ENCODE peak calls at places on chromosomes 16 and 17, in seven cellular contexts. P, O, Q, R, X, E and L are unnamed samples.
A peak's percentile ranks its signal among the peaks of the same experiment; 100 is the strongest.

GRCh38 chr17:57085448-57086068 is 512 bp downstream of the AKAP1 start:
- DNase-seq in P (peak; percentile 65), O (peak; percentile 72), Q (peak; percentile 83), R (peak; percentile 54), X (peak; percentile 80), E (peak; percentile 23), L (no peak)

GRCh38 chr17:73058022-73058421 is 34.5 kb downstream of the SLC39A11 start:
- DNase-seq in P (no peak), O (no peak), Q (no peak), R (no peak), X (no peak), E (no peak), L (no peak)

GRCh38 chr16:69119536-69119935 is 12.9 kb downstream of the CHTF8 start:
- DNase-seq in P (no peak), O (no peak), Q (no peak), R (no peak), X (no peak), E (no peak), L (no peak)

GRCh38 chr17:48728232-48729231 is at the start of gene HOXB13:
- DNase-seq in P (peak; percentile 32), O (peak; percentile 86), Q (no peak), R (no peak), X (peak; percentile 37), E (peak; percentile 39), L (peak; percentile 38)

GRCh38 chr17:75325827-75326586 is 36.8 kb upstream of the SLC25A19 start:
- DNase-seq in P (no peak), O (no peak), Q (no peak), R (peak; percentile 43), X (no peak), E (peak; percentile 35), L (no peak)

GRCh38 chr16:53457670-53458069 is 23.4 kb downstream of the RBL2 start:
- DNase-seq in P (no peak), O (no peak), Q (no peak), R (no peak), X (no peak), E (no peak), L (no peak)

GRCh38 chr16:5326395-5326794 is 228.8 kb upstream of the EEF2KMT start:
- DNase-seq in P (no peak), O (no peak), Q (no peak), R (no peak), X (no peak), E (no peak), L (no peak)

GRCh38 chr16:73432794-73433455 is 385.0 kb upstream of the ZFHX3 start:
- DNase-seq in P (no peak), O (no peak), Q (no peak), R (no peak), X (no peak), E (no peak), L (no peak)

GRCh38 chr16:31016018-31016417 is 5.6 kb upstream of the STX1B start:
- DNase-seq in P (no peak), O (no peak), Q (no peak), R (no peak), X (no peak), E (no peak), L (no peak)
- TF ChIP-seq CTCF in P (no peak), O (peak; percentile 17), Q (no peak), R (no peak), X (no peak), E (no peak), L (no peak)

GRCh38 chr16:11586856-11587642 is at the start of gene LITAF:
- DNase-seq in P (peak; percentile 71), O (peak; percentile 67), Q (peak; percentile 72), R (peak; percentile 56), X (peak; percentile 78), E (peak; percentile 42), L (no peak)
- TF ChIP-seq CTCF in P (peak; percentile 19), O (no peak), Q (no peak), R (peak; percentile 8), X (no peak), E (peak; percentile 6), L (no peak)

GRCh38 chr17:45812102-45812501 is 28.0 kb downstream of the CRHR1 start:
- DNase-seq in P (no peak), O (peak; percentile 40), Q (no peak), R (no peak), X (no peak), E (no peak), L (no peak)
- TF ChIP-seq CTCF in P (peak; percentile 48), O (peak; percentile 12), Q (peak; percentile 30), R (no peak), X (no peak), E (no peak), L (peak; percentile 22)

GRCh38 chr17:70945386-70945785 is 776.1 kb downstream of the KCNJ2 start:
- DNase-seq in P (no peak), O (no peak), Q (no peak), R (no peak), X (no peak), E (no peak), L (no peak)
- TF ChIP-seq CTCF in P (no peak), O (no peak), Q (no peak), R (no peak), X (no peak), E (no peak), L (no peak)

DNA sequence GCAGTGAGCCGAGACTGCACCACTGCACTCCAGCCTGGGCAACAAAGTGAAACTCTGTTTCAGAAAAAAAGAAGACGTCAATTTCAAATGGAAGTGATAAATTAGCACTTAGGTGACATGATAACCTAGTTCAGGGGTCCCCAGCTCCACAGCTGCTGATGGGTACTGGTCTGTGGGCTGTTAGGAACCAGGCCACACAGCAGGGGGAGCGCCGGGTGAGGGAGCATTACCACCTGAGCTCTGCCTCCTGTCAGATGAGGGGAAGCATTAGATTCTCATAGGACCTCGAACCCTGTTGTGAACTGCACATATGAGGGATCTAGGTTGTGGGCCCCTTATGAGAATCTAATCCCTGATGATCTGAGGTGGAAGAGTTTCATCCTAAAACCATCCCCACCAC is 253.0 kb downstream of the FOXL1 start:
- DNase-seq in P (no peak), O (no peak), Q (no peak), R (no peak), X (no peak), E (no peak), L (no peak)
- TF ChIP-seq CTCF in P (no peak), O (no peak), Q (no peak), R (no peak), X (no peak), E (no peak), L (peak; percentile 7)

GRCh38 chr16:56424404-56424765 is 960 bp downstream of the AMFR start:
- DNase-seq in P (no peak), O (no peak), Q (no peak), R (no peak), X (no peak), E (no peak), L (no peak)

GRCh38 chr16:56425439-56425832 is at the start of gene AMFR:
- DNase-seq in P (peak; percentile 73), O (peak; percentile 75), Q (peak; percentile 88), R (peak; percentile 45), X (peak; percentile 72), E (peak; percentile 80), L (peak; percentile 25)

GRCh38 chr16:56424791-56425438 is 430 bp downstream of the AMFR start:
- DNase-seq in P (peak; percentile 38), O (peak; percentile 21), Q (peak; percentile 73), R (peak; percentile 32), X (no peak), E (no peak), L (no peak)

GRCh38 chr16:56422896-56423441 is 2.4 kb downstream of the AMFR start:
- DNase-seq in P (no peak), O (no peak), Q (no peak), R (no peak), X (no peak), E (no peak), L (no peak)

DNA sequence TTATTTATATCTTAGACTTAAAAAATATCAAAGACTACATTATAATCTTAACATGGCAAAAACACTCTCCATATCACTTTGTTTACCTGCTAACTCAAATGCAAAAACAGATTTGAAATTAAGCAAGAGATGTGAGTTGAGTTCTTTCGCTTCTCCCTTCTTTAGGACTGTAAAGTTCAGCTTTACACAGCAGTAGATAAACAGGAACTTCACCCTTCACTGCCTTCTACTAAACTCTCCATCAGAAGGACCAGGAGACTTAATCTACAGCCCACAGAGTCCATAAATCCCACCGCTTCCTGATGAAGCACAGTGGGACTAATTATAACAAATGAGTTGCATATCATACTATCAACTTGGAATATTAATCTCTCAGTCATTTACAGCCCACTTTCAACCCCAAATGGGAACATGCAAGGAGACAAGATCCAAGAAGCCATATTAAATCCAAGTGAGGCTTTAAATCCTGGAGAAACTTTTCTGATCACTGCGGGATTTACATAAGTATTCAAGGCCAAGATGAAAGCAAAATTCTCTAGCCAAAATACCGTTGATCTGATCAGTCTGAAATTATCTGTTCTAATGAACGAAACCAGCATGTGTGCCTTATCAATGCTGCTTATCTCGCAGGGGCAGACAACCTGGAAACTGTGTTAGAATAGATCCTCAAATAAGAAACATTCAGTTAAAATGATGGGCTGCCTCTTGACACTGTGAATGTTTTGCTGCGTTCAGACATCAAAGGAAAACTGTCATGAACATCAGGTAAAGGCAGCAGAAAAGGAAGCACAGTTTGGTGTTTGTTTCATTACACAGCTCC is 1.6 kb downstream of the AMFR start:
- DNase-seq in P (no peak), O (no peak), Q (no peak), R (no peak), X (no peak), E (no peak), L (no peak)
- TF ChIP-seq CTCF in P (no peak), O (no peak), Q (no peak), R (no peak), X (no peak), E (no peak), L (no peak)